ENCODE peak calls at places on chromosomes 16 and 17, in four cellular contexts. One of them, this sample, is unnamed.

GRCh38 chr16:21175397-21175796 is 16.9 kb downstream of the LDAF1 start:
- DNase-seq in GM12865: no peak
- DNase-seq in transverse colon: no peak
- DNase-seq in BE2C: no peak
- DNase-seq in this sample: no peak

GRCh38 chr17:75478508-75478907 is 22.1 kb downstream of the TMEM94 start:
- DNase-seq in BE2C: no peak
- DNase-seq in transverse colon: no peak
- DNase-seq in GM12865: no peak
- DNase-seq in this sample: no peak

GRCh38 chr17:57567278-57567677 is 177.8 kb downstream of the CCDC182 start:
- DNase-seq in GM12865: no peak
- DNase-seq in transverse colon: no peak
- DNase-seq in BE2C: peak
- DNase-seq in this sample: no peak

GRCh38 chr16:4373356-4373908 is 1.8 kb downstream of the VASN start:
- DNase-seq in BE2C: peak
- DNase-seq in GM12865: no peak
- DNase-seq in transverse colon: no peak
- DNase-seq in this sample: no peak

GRCh38 chr17:33523577-33523981 is 230.5 kb upstream of the ASIC2 start:
- DNase-seq in transverse colon: peak
- DNase-seq in GM12865: peak
- DNase-seq in BE2C: no peak
- DNase-seq in this sample: no peak

GRCh38 chr17:42132941-42133340 is 10.3 kb downstream of the HSPB9 start:
- DNase-seq in transverse colon: peak
- DNase-seq in BE2C: no peak
- DNase-seq in GM12865: no peak
- DNase-seq in this sample: no peak

GRCh38 chr17:78396436-78397335 is 18.2 kb downstream of the PGS1 start:
- DNase-seq in GM12865: no peak
- DNase-seq in BE2C: no peak
- DNase-seq in transverse colon: no peak
- DNase-seq in this sample: no peak

GRCh38 chr16:75614247-75614897 is 8.7 kb downstream of the ADAT1 start:
- DNase-seq in GM12865: no peak
- DNase-seq in BE2C: no peak
- DNase-seq in transverse colon: no peak
- DNase-seq in this sample: no peak

GRCh38 chr17:81044764-81045589 is 10.0 kb downstream of the BAIAP2 start:
- DNase-seq in GM12865: no peak
- DNase-seq in BE2C: peak
- DNase-seq in transverse colon: peak
- DNase-seq in this sample: no peak

GRCh38 chr17:42422958-42423712 is at the start of gene CAVIN1:
- DNase-seq in BE2C: peak
- DNase-seq in GM12865: no peak
- DNase-seq in transverse colon: peak
- DNase-seq in this sample: no peak

GRCh38 chr17:45902892-45903346 is 8.6 kb downstream of the MAPT start:
- DNase-seq in transverse colon: no peak
- DNase-seq in BE2C: peak
- DNase-seq in GM12865: no peak
- DNase-seq in this sample: no peak

GRCh38 chr16:49531425-49531824 is 157.8 kb downstream of the C16orf78 start:
- DNase-seq in GM12865: no peak
- DNase-seq in BE2C: no peak
- DNase-seq in transverse colon: no peak
- DNase-seq in this sample: no peak

GRCh38 chr17:81440511-81441244 is 45.4 kb downstream of the BAHCC1 start:
- DNase-seq in transverse colon: no peak
- DNase-seq in BE2C: peak
- DNase-seq in GM12865: peak
- DNase-seq in this sample: no peak

GRCh38 chr16:81442909-81443687 is 1.5 kb upstream of the CMIP start:
- DNase-seq in transverse colon: no peak
- DNase-seq in BE2C: no peak
- DNase-seq in GM12865: no peak
- DNase-seq in this sample: no peak

GRCh38 chr16:77784441-77785356 is 3.7 kb upstream of the VAT1L start:
- DNase-seq in transverse colon: no peak
- DNase-seq in BE2C: no peak
- DNase-seq in GM12865: no peak
- DNase-seq in this sample: no peak

GRCh38 chr16:77781091-77781490 is 7.3 kb upstream of the VAT1L start:
- DNase-seq in BE2C: no peak
- DNase-seq in GM12865: no peak
- DNase-seq in transverse colon: no peak
- DNase-seq in this sample: no peak

GRCh38 chr16:77780378-77780837 is 8.0 kb upstream of the VAT1L start:
- DNase-seq in GM12865: no peak
- DNase-seq in transverse colon: no peak
- DNase-seq in BE2C: no peak
- DNase-seq in this sample: no peak

GRCh38 chr16:77785365-77785764 is 3.0 kb upstream of the VAT1L start:
- DNase-seq in GM12865: no peak
- DNase-seq in BE2C: no peak
- DNase-seq in transverse colon: no peak
- DNase-seq in this sample: no peak

DNA sequence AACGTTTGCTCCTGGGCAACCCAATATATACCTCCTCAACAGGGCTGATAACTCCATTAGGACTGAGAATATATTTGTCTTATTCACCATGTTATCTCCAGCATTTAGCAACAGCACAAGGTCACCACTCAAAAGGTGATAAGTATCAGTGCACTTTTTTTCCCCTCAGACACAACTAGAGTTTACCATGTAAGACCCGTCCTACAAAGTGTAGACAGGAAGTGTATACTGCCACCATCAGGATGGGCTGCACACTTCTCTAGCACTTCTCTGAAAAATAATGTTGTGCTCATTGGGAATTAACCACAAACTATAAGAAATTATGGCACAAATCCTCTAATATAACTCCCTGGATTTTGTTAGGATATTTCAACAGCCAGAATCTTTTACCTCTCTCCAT is 5.7 kb upstream of the VAT1L start:
- DNase-seq in BE2C: no peak
- DNase-seq in transverse colon: no peak
- DNase-seq in GM12865: no peak
- DNase-seq in this sample: no peak
- TF ChIP-seq CTCF in BE2C: peak
- TF ChIP-seq CTCF in transverse colon: no peak
- TF ChIP-seq CTCF in GM12865: no peak
- TF ChIP-seq CTCF in this sample: no peak

DNA sequence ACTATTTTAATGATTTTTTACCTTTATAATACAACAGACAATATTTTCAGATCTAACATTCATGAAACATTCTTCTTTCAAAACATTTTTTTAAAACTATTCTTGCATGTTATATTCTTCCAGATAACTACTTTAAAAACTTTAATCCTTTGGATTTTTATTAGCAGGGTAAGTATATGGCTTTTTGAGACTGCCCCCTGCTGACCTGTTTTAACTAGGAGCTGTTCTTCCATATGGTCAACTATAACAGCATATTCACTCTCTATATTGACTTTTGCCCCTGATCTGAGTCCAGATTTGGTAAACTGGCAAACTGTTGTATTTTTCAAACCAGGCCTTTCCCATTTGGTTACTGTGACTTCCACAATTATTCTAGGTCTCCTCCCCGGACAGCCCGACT is 16.5 kb downstream of the ZNF18 start:
- DNase-seq in BE2C: no peak
- DNase-seq in GM12865: no peak
- DNase-seq in transverse colon: no peak
- DNase-seq in this sample: no peak
- TF ChIP-seq CTCF in BE2C: peak
- TF ChIP-seq CTCF in GM12865: no peak
- TF ChIP-seq CTCF in transverse colon: no peak
- TF ChIP-seq CTCF in this sample: no peak

DNA sequence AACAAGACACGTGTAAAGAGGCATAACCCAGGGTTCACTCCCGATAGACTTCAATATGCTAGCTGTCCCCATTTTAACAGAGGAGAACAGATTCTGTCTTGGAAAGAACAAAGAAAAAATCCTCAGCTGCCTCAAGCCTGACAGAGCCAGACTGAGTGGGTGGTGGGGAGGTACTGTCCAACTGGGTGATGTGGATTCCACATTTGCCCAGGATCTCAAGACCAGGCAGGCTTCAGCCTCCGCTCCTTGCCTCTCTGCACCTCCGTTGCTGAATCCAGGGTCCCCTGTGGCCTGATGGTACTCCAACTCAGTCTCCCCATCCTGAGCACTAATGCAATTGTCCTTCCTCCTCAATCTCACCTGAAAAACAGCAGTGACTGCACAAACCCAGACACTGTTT is 163.8 kb downstream of the GSG1L start:
- DNase-seq in transverse colon: no peak
- DNase-seq in BE2C: no peak
- DNase-seq in GM12865: no peak
- DNase-seq in this sample: no peak
- TF ChIP-seq CTCF in transverse colon: no peak
- TF ChIP-seq CTCF in BE2C: no peak
- TF ChIP-seq CTCF in GM12865: no peak
- TF ChIP-seq CTCF in this sample: no peak

GRCh38 chr17:48787850-48788249 is 29.2 kb downstream of the TTLL6 start:
- DNase-seq in GM12865: no peak
- DNase-seq in BE2C: no peak
- DNase-seq in transverse colon: no peak
- DNase-seq in this sample: no peak

GRCh38 chr17:48792033-48792798 is 24.8 kb downstream of the TTLL6 start:
- DNase-seq in GM12865: no peak
- DNase-seq in BE2C: no peak
- DNase-seq in transverse colon: no peak
- DNase-seq in this sample: no peak

GRCh38 chr17:48795444-48796162 is 21.4 kb downstream of the TTLL6 start:
- DNase-seq in transverse colon: peak
- DNase-seq in BE2C: no peak
- DNase-seq in GM12865: no peak
- DNase-seq in this sample: no peak

GRCh38 chr17:48790607-48791127 is 26.4 kb downstream of the TTLL6 start:
- DNase-seq in GM12865: no peak
- DNase-seq in BE2C: no peak
- DNase-seq in transverse colon: no peak
- DNase-seq in this sample: no peak

DNA sequence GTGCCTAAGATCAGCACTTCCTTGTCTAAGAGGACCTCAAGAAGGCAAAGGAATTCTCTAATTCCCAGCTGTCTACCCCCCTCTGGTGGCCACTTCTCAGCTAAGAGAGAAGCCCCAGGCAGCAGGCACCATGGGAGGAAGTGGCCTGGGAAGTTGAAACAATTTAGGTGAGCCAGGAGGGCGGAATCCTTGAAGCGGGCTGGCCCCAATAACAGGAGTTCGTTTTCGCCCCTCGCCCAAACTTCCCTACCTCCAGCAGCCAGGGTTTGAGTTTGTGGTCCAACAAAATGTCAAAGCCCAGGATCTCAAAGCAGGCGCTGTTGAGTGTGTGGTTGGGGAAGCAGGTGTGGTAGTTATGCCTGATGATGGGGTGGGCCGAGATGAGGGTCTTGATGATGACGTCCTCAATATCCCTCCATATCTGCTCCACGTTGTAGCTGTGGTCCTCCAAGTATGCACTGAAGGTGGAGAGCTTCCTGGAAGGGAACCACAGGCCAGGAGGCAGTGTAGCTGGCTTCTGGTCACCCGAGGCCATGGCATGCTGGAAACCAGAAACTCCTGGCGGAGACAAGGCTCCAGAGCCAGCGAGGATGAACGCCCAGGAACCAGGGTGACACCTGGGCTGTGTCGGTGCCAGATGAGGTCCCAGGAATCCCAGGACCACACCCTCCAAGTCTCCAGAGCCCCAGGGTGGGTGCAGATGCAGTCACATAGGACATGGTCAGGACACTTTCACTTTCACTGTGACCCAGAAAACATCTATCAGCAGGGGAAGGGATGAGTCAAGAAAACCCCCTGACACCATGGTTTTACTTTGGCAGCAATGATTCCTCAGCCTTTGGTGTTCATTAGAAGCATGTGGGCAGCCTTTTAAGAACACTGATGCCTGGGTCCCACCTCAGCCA is 25.6 kb downstream of the TTLL6 start:
- DNase-seq in BE2C: peak
- DNase-seq in transverse colon: peak
- DNase-seq in GM12865: peak
- DNase-seq in this sample: no peak
- TF ChIP-seq CTCF in BE2C: peak
- TF ChIP-seq CTCF in transverse colon: peak
- TF ChIP-seq CTCF in GM12865: peak
- TF ChIP-seq CTCF in this sample: no peak